ENCODE peak calls at places on chromosomes 16 and 17, in six cellular contexts. T is AG10803, X is Peyer's patch, M is uterus, F is SK-N-MC, W is cardiac fibroblast. S is an unnamed sample.
A peak's percentile ranks its signal among the peaks of the same experiment; 100 is the strongest.

GRCh38 chr17:75636381-75637142 is 3.3 kb downstream of the SMIM5 start:
- DNase-seq in T (no peak), X (no peak), M (no peak), F (no peak), W (no peak), S (no peak)

GRCh38 chr17:50570516-50570915 is 10.0 kb downstream of the CACNA1G start:
- DNase-seq in T (no peak), X (no peak), M (no peak), F (no peak), W (no peak), S (no peak)

GRCh38 chr16:52861614-52862022 is 191.1 kb downstream of the CHD9NB start:
- DNase-seq in T (no peak), X (no peak), M (no peak), F (no peak), W (no peak), S (no peak)

GRCh38 chr17:289409-289808 is 63.2 kb downstream of the RPH3AL start:
- DNase-seq in T (no peak), X (no peak), M (no peak), F (no peak), W (no peak), S (no peak)

GRCh38 chr17:41800601-41801373 is 11.0 kb downstream of the P3H4 start:
- DNase-seq in T (peak; percentile 65), X (peak; percentile 39), M (peak; percentile 36), F (no peak), W (peak; percentile 43), S (no peak)

GRCh38 chr17:78494189-78494960 is 82.8 kb downstream of the DNAH17 start:
- DNase-seq in T (no peak), X (no peak), M (no peak), F (no peak), W (no peak), S (no peak)

GRCh38 chr17:41627316-41628072 is 3.1 kb upstream of the KRT17 start:
- DNase-seq in T (no peak), X (no peak), M (no peak), F (no peak), W (no peak), S (no peak)

GRCh38 chr17:68462381-68463210 is 5.3 kb upstream of the WIPI1 start:
- DNase-seq in T (peak; percentile 79), X (peak; percentile 56), M (peak; percentile 72), F (peak; percentile 56), W (peak; percentile 90), S (peak; percentile 74)

GRCh38 chr17:39485555-39485954 is 24.3 kb downstream of the CDK12 start:
- DNase-seq in T (peak; percentile 98), X (no peak), M (no peak), F (no peak), W (peak; percentile 95), S (peak; percentile 15)

GRCh38 chr16:85428899-85429775 is 184.0 kb upstream of the GSE1 start:
- DNase-seq in T (no peak), X (no peak), M (peak; percentile 16), F (no peak), W (no peak), S (no peak)

GRCh38 chr16:53207810-53208752 is 153.3 kb downstream of the CHD9 start:
- DNase-seq in T (peak; percentile 76), X (no peak), M (peak; percentile 41), F (peak; percentile 65), W (peak; percentile 85), S (peak; percentile 76)

GRCh38 chr17:80664217-80664780 is 119.7 kb downstream of the RPTOR start:
- DNase-seq in T (no peak), X (no peak), M (no peak), F (no peak), W (no peak), S (no peak)

GRCh38 chr16:12024429-12024828 is 47.9 kb downstream of the SNX29 start:
- DNase-seq in T (no peak), X (no peak), M (no peak), F (no peak), W (no peak), S (no peak)

GRCh38 chr17:53950858-53951250 is 128.1 kb downstream of the KIF2B start:
- DNase-seq in T (no peak), X (no peak), M (no peak), F (no peak), W (no peak), S (no peak)

GRCh38 chr17:36813957-36814356 is 123.3 kb upstream of the LHX1 start:
- DNase-seq in T (no peak), X (no peak), M (no peak), F (no peak), W (no peak), S (no peak)

GRCh38 chr17:41324180-41325075 is 8.9 kb upstream of the KRTAP17-1 start:
- DNase-seq in T (no peak), X (no peak), M (no peak), F (no peak), W (peak; percentile 2), S (no peak)

GRCh38 chr16:66619534-66620418 is 15.3 kb downstream of the CMTM3 start:
- DNase-seq in T (peak; percentile 91), X (no peak), M (no peak), F (peak; percentile 44), W (peak; percentile 76), S (peak; percentile 72)
- H3K4me3 ChIP-seq in T (no peak overlapping the region), X (no peak overlapping the region), M (no peak overlapping the region), F (no peak overlapping the region), W (no peak overlapping the region), S (no peak overlapping the region)

DNA sequence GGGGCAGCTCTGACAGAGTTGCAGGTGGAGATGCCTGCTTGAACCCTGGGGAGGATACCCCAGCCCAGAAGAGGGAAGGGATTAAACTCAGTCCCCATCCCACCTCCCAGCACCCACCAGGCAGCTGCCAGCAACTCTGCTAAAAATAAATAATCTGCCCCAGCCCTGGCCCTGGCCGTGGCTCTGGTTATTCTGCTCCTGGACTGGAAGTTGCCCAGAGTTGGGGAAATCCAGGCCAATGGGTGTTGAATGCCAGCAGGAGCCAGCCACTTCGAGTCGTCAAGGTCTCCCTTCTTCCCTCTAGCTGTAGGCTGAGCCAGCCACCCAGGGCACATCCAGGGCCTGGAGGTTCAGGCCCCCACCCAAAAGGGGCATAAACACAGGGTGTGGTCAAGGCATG is 836 bp upstream of the RRAD start:
- DNase-seq in T (no peak), X (no peak), M (no peak), F (no peak), W (no peak), S (no peak)
- H3K4me3 ChIP-seq in T (no peak overlapping the region), X (no peak overlapping the region), M (no peak overlapping the region), F (no peak overlapping the region), W (no peak overlapping the region), S (no peak overlapping the region)

GRCh38 chr17:7702776-7703175 is 2.2 kb upstream of the EFNB3 start:
- DNase-seq in T (no peak), X (no peak), M (no peak), F (no peak), W (no peak), S (no peak)

GRCh38 chr17:7704601-7705268 is at the start of gene EFNB3:
- DNase-seq in T (no peak), X (no peak), M (peak; percentile 44), F (no peak), W (no peak), S (no peak)

GRCh38 chr17:7701681-7702080 is 3.3 kb upstream of the EFNB3 start:
- DNase-seq in T (no peak), X (no peak), M (no peak), F (no peak), W (no peak), S (no peak)

GRCh38 chr17:7705269-7706255 is 560 bp downstream of the EFNB3 start:
- DNase-seq in T (no peak), X (no peak), M (no peak), F (no peak), W (no peak), S (no peak)

DNA sequence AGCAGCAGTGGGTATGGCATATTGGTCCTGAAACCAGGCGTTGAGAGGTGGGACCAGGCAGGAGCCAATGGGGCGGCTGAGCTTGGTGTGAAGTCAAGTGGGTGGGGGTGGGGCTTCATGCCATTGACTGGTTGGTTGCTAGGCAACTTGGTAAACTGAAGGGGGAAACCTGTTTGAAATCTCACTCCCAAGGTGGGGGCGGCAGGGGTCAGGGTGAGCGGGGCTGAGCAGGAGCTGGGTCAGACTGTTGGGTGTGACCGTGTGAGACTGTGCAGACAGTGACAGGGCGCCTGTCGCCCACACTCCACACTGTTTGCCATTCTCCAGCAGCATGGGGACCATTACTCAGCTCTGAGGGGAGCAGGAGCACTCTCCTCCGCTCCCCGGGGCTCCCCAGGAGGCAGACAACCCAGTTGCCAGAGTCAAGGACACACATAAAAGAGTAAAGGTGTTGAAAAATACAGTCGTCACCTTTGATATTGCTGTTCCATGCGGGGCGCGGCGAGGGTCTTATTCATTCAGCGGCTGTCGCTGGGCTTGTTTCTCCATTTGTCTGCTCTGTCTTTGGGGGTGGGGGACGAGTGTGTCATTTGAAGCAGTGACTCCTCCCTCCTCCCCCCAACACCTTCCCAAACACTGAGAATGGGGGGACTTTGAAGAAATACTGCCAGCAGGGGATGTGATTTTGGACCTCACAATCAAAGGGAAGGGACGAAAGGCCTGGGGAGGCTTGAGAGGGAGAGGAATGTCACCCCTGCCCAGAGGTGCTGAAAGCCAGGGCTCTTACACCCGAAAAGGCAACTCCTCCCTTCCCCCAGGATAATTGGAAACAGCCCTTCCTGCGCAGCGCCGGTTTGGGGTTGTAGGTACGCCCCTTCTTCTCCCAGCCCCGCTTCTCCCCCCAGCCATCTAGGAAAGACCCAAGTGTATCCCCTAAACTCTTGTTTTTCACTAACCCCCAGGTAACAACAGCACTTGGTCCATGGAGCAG is 1.1 kb upstream of the EFNB3 start:
- DNase-seq in T (peak; percentile 49), X (no peak), M (no peak), F (no peak), W (peak; percentile 33), S (no peak)
- H3K4me3 ChIP-seq in T (peak overlapping the region; percentile 63), X (no peak overlapping the region), M (no peak overlapping the region), F (peak overlapping the region; percentile 72), W (no peak overlapping the region), S (no peak overlapping the region)

GRCh38 chr17:29140051-29140582 is 40.1 kb downstream of the MYO18A start:
- DNase-seq in T (peak; percentile 63), X (peak; percentile 90), M (peak; percentile 85), F (no peak), W (peak; percentile 68), S (peak; percentile 95)

GRCh38 chr17:29138184-29138955 is 41.8 kb downstream of the MYO18A start:
- DNase-seq in T (no peak), X (peak; percentile 47), M (no peak), F (no peak), W (no peak), S (no peak)

GRCh38 chr17:29136998-29137730 is 43.0 kb downstream of the MYO18A start:
- DNase-seq in T (peak; percentile 51), X (no peak), M (no peak), F (no peak), W (peak; percentile 69), S (no peak)

GRCh38 chr17:29140631-29141483 is 39.3 kb downstream of the MYO18A start:
- DNase-seq in T (no peak), X (peak; percentile 74), M (no peak), F (no peak), W (no peak), S (no peak)

DNA sequence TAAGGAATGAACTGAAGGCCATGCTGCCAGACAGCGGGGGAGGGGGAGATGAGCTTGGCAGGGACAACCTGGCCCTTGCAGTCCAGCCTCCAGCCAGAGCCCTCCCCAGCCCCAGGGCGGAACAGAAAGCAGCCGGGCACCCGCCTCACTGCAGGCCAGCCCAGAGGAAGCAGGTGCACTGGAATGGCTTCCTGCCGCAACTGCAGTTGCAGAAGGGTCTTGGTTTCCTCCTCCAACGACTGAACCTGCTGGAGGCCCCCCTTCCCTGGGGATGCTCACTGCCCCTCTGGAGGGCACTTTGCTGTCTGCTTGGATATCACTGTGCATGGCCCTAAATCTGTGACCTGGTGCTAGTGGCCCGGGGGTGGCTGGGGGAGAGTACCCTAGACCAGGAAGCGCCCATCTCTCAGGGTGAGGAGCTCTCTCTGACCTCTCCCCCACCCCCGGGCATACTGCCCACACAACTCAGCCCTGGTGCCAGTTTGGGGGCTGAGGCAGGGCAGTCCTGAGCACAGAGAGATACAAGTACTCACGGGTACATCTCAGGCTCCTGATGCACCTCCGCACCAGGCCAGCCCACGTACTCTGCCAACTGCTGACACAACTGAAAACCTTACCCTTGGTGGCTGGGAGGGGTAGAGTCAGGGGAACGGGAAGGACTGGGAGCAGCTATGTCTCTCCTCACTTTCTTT is 41.1 kb downstream of the MYO18A start:
- DNase-seq in T (no peak), X (peak; percentile 78), M (peak; percentile 39), F (no peak), W (no peak), S (peak; percentile 92)
- H3K4me3 ChIP-seq in T (peak overlapping the region; percentile 66), X (peak overlapping the region; percentile 52), M (peak overlapping the region; percentile 20), F (no peak overlapping the region), W (no peak overlapping the region), S (peak overlapping the region; percentile 63)